ENCODE peak calls at places on chromosomes 16 and 17, in eight cellular contexts. I is GM23338; D is OCI-LY7; S is stomach; N is CD4-positive, alpha-beta memory T cell; Z is AG04449; A is WERI-Rb-1; Q is adrenal gland. T is an unnamed sample.

GRCh38 chr17:76540381-76541300 is 797 bp downstream of the PRCD start:
- DNase-seq in Q (peak; percentile 96), I (peak; percentile 99), A (peak; percentile 100), N (no peak), Z (no peak), D (peak; percentile 75), S (peak; percentile 92), T (peak; percentile 96)

GRCh38 chr16:22721497-22722100 is 92.4 kb upstream of the HS3ST2 start:
- DNase-seq in A (no peak), Q (no peak), D (no peak), S (no peak), Z (no peak), N (no peak), I (no peak), T (no peak)

GRCh38 chr16:61148930-61149329 is 887.3 kb downstream of the CDH8 start:
- DNase-seq in Z (no peak), D (peak; percentile 60), N (no peak), Q (no peak), S (no peak), I (peak; percentile 28), A (peak; percentile 5), T (no peak)

GRCh38 chr17:21280081-21280518 is 4.4 kb upstream of the MAP2K3 start:
- DNase-seq in I (peak; percentile 84), D (peak; percentile 91), A (peak; percentile 84), Z (no peak), Q (peak; percentile 86), N (peak; percentile 81), S (peak; percentile 93), T (peak; percentile 87)

GRCh38 chr17:75695141-75695829 is 26.0 kb upstream of the ITGB4 start:
- DNase-seq in D (no peak), I (no peak), N (no peak), Q (no peak), Z (no peak), S (no peak), A (no peak), T (no peak)

GRCh38 chr16:74611721-74612120 is 4.8 kb upstream of the GLG1 start:
- DNase-seq in D (no peak), I (no peak), N (no peak), S (no peak), Z (no peak), A (no peak), Q (no peak), T (no peak)

GRCh38 chr17:42282478-42283080 is 5.7 kb upstream of the STAT5A start:
- DNase-seq in D (no peak), A (peak; percentile 12), N (no peak), I (peak; percentile 72), Z (no peak), Q (peak; percentile 11), S (peak; percentile 11), T (no peak)

GRCh38 chr17:37567137-37567927 is 41.9 kb downstream of the SYNRG start:
- DNase-seq in Z (no peak), S (no peak), N (no peak), A (no peak), I (no peak), Q (no peak), D (no peak), T (no peak)

GRCh38 chr16:57795431-57795878 is 6.8 kb downstream of the KIFC3 start:
- DNase-seq in Z (no peak), N (peak; percentile 20), I (peak; percentile 86), Q (peak; percentile 53), D (peak; percentile 46), S (peak; percentile 73), A (peak; percentile 77), T (peak; percentile 78)

GRCh38 chr17:73121513-73121912 is 29.0 kb upstream of the SLC39A11 start:
- DNase-seq in A (no peak), I (no peak), Z (no peak), D (no peak), Q (no peak), S (no peak), N (no peak), T (no peak)

GRCh38 chr16:74107795-74108610 is 188.6 kb upstream of the PSMD7 start:
- DNase-seq in S (peak; percentile 69), I (peak; percentile 87), A (peak; percentile 51), Q (peak; percentile 15), Z (no peak), N (peak; percentile 4), D (peak; percentile 53), T (peak; percentile 71)

DNA sequence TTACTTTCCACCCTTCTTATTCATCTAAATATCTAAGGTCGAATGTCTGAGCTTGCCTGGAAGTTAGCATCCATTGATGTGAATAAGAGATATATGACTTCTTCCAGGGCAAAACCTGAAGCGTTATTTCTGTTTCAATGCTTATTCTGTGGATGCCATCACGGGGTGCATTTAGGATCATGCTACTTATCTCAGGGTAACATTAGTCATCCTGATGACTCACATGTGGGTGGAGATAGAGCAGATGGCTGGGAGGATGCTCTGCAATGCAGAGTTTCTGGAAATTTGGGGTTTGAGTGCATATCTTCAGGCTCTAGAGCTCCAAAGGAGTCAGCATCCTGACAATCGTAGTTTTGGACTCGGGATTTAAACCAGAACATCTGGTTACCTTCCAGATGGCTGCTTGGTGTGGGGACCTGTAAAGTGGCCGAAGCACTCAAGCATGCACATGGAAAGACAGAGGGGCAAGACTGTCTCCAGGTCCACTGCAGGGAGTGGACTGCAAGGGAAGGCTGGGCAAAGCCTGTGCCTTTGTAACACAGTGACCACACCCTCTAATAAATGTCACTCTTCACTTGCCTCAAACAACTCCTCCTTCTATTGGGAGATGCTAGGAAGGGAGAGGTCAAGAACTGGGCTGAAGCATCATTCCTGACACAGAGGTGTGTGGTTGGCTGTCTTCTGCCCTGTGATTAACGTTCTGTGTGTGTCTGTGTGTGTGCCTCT is 175.2 kb upstream of the SALL1 start:
- DNase-seq in A (no peak), Z (peak; percentile 23), S (no peak), I (no peak), N (no peak), D (no peak), Q (no peak), T (no peak)
- H3K4me3 ChIP-seq in A (no peak overlapping the region), Z (no peak overlapping the region), S (no peak overlapping the region), I (no peak overlapping the region), N (no peak overlapping the region), D (no peak overlapping the region), Q (no peak overlapping the region), T (no peak overlapping the region)

GRCh38 chr16:76931186-76931585 is 259.8 kb upstream of the MON1B start:
- DNase-seq in I (no peak), A (no peak), N (no peak), S (no peak), Z (no peak), D (no peak), Q (no peak), T (no peak)

GRCh38 chr16:76932541-76933211 is 258.3 kb upstream of the MON1B start:
- DNase-seq in D (no peak), A (no peak), I (no peak), N (no peak), Z (no peak), Q (no peak), S (no peak), T (no peak)
- H3K4me3 ChIP-seq in D (no peak overlapping the region), A (no peak overlapping the region), I (no peak overlapping the region), N (no peak overlapping the region), Z (no peak overlapping the region), Q (no peak overlapping the region), S (no peak overlapping the region), T (no peak overlapping the region)

DNA sequence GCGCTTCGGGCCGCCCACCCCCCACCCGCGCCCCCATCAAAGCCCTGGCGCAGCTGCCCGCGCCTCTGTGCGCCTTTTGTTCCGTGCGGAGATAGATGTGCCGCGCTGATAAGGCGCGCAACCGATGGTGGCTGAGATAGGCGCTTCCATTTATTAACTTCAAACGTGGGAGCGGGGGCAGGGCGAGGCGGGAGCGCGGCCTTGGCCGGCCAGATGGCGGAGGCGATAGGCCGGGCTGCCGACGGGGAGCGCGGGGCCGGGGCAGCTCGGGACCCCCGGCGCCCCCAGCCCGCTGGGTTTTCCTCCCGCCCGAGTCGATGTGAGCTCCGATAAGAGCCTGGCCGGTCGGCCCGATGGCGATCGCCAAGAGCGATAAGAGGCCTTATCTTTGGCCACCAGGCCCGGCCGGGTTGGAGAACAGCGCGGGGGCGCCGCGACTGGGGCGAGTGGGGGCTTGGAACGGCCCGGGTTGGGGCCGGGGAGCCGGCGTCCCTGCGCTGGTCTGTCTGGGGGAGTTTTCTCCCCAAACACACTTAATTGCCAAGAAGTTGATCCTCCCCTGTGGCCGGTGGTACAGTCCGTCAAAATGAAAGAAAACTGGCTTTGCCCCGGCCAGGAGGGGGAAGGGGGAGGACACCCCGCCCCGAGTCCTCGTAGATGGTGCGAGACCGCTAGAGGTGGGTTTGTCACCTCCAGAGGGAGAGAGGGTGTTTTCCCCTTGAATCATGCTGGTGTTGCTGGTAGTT is 2.7 kb downstream of the ZFPM1 start:
- DNase-seq in S (peak; percentile 49), A (peak; percentile 42), Z (no peak), I (peak; percentile 66), D (peak; percentile 74), N (peak; percentile 74), Q (peak; percentile 74), T (peak; percentile 60)
- H3K4me3 ChIP-seq in S (peak overlapping the region; percentile 78), A (peak overlapping the region; percentile 50), Z (peak overlapping the region; percentile 55), I (peak overlapping the region; percentile 72), D (peak overlapping the region; percentile 72), N (peak overlapping the region; percentile 36), Q (peak overlapping the region; percentile 41), T (peak overlapping the region; percentile 57)

DNA sequence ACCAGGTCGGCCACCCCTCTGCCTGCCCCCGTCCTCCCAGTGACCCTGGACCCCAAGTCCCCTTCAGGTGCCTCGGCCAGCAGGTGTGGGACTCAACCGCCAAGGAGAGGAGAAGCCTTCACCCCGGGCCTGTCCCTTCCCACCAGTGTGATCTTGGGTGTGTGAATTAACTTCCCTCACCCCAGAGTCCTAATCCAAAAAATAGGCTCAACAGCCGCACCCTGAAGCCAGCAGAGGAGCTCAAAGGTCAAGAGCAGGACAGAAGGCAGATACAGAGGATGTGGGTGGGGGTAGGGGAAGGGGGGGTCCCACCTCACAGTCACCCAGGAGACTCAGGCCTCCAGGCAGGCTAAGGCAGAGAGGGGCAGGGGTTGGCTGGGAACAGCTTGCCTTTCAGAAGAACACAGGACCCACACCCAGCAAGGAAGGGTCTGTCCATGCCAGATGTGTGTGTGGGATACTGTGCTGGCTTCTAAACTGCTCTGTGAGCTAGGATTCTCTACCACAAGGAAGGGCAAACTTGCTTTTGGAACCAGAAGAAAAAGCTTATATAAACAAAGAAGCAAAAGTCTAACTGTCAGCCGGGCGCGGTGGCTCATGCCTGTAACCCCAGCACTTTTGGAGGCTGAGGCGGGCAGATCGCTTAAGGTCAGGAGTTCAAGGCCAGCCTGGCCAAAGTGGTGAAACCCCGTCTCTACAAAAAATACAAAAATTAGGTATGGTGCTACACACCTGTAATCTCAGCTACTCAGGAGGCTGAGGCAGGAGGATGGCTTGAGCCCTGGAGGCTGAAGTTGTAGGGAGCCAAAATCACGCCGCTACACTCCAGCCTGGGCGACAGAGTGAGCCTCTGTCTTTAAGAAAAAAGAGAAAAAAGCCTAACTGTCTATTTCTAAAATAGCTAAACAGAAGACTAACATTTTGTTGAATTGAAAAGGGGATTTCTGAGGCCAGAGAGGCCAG is 4.6 kb downstream of the PIEZO1 start:
- DNase-seq in Q (no peak), Z (no peak), I (no peak), D (no peak), N (no peak), S (no peak), A (no peak), T (no peak)
- H3K4me3 ChIP-seq in Q (no peak overlapping the region), Z (no peak overlapping the region), I (no peak overlapping the region), D (peak overlapping the region; percentile 33), N (no peak overlapping the region), S (peak overlapping the region; percentile 21), A (no peak overlapping the region), T (no peak overlapping the region)

GRCh38 chr17:18146259-18146658 is 37.4 kb upstream of the ALKBH5 start:
- DNase-seq in A (no peak), N (no peak), Q (no peak), S (no peak), Z (no peak), D (no peak), I (no peak), T (no peak)
- H3K4me3 ChIP-seq in A (no peak overlapping the region), N (no peak overlapping the region), Q (no peak overlapping the region), S (no peak overlapping the region), Z (no peak overlapping the region), D (no peak overlapping the region), I (no peak overlapping the region), T (no peak overlapping the region)